ENCODE peak calls at places on chromosome 11, in five cellular contexts. X is choroid plexus epithelial cell, Y is activated T-cell treated with anti-CD3 and anti-CD28 coated beads for 4 hours, B is neural progenitor cell, U is head of caudate nucleus. N is an unnamed sample.

GRCh38 chr11:8032576-8033311 is 45.6 kb downstream of the EIF3F start:
- DNase-seq in U (no peak), B (no peak), Y (no peak), X (no peak), N (no peak)

GRCh38 chr11:64058494-64058893 is 22.8 kb downstream of the FLRT1 start:
- DNase-seq in X (no peak), B (no peak), Y (no peak), U (peak; percentile 53), N (peak; percentile 46)

GRCh38 chr11:19739872-19740271 is 27.2 kb downstream of the NAV2 start:
- DNase-seq in U (peak; percentile 49), B (peak; percentile 66), Y (no peak), X (peak; percentile 31), N (no peak)

GRCh38 chr11:67389477-67389876 is 2.3 kb upstream of the RAD9A start:
- DNase-seq in Y (peak; percentile 56), U (no peak), B (peak; percentile 66), X (no peak), N (peak; percentile 50)

GRCh38 chr11:12993626-12994025 is 15.5 kb upstream of the RASSF10 start:
- DNase-seq in X (no peak), U (no peak), B (no peak), Y (no peak), N (no peak)

GRCh38 chr11:11356842-11357241 is 3.8 kb upstream of the CSNK2A3 start:
- DNase-seq in X (no peak), B (no peak), U (no peak), Y (no peak), N (no peak)

GRCh38 chr11:16738949-16739262 is 459 bp downstream of the C11orf58 start:
- DNase-seq in X (no peak), B (no peak), U (no peak), Y (no peak), N (no peak)

GRCh38 chr11:112499153-112499907 is 238.7 kb upstream of the PLET1 start:
- DNase-seq in B (peak; percentile 33), X (no peak), Y (no peak), U (no peak), N (no peak)

GRCh38 chr11:105923814-105924213 is 98.2 kb downstream of the MSANTD4 start:
- DNase-seq in B (no peak), U (no peak), Y (no peak), X (peak; percentile 70), N (peak; percentile 64)

GRCh38 chr11:120682866-120683265 is 171.3 kb downstream of the GRIK4 start:
- DNase-seq in U (no peak), X (no peak), Y (no peak), B (no peak), N (peak; percentile 43)

GRCh38 chr11:115437902-115438575 is 66.2 kb downstream of the CADM1 start:
- DNase-seq in X (no peak), U (no peak), Y (no peak), B (no peak), N (no peak)

GRCh38 chr11:28756977-28757376 is 648.8 kb downstream of the METTL15 start:
- DNase-seq in Y (no peak), B (no peak), X (peak; percentile 69), U (no peak), N (peak; percentile 86)

GRCh38 chr11:84825140-84825539 is 802.0 kb downstream of the DLG2 start:
- DNase-seq in U (no peak), X (peak; percentile 14), Y (no peak), B (no peak), N (no peak)

GRCh38 chr11:36713715-36714114 is 115.7 kb upstream of the RAG2 start:
- DNase-seq in Y (no peak), B (no peak), X (no peak), U (no peak), N (no peak)

GRCh38 chr11:9765320-9766101 is 101.6 kb downstream of the SWAP70 start:
- DNase-seq in Y (no peak), U (no peak), B (peak; percentile 25), X (peak; percentile 99), N (peak; percentile 88)

GRCh38 chr11:84722583-84723108 is 904.5 kb downstream of the DLG2 start:
- DNase-seq in B (peak; percentile 69), Y (no peak), X (no peak), U (no peak), N (no peak)

GRCh38 chr11:71256080-71256479 is 3.7 kb upstream of the SHANK2 start:
- DNase-seq in B (no peak), U (no peak), Y (no peak), X (no peak), N (no peak)

GRCh38 chr11:76666408-76666807 is 4.1 kb downstream of the LRRC32 start:
- DNase-seq in B (peak; percentile 74), Y (no peak), U (no peak), X (peak; percentile 56), N (peak; percentile 67)

GRCh38 chr11:117221775-117222517 is 9.9 kb downstream of the PCSK7 start:
- DNase-seq in Y (no peak), U (no peak), X (peak; percentile 62), B (no peak), N (peak; percentile 57)

GRCh38 chr11:65692367-65692766 is 19.7 kb upstream of the KAT5 start:
- DNase-seq in Y (no peak), U (no peak), X (no peak), B (no peak), N (no peak)

GRCh38 chr11:125224391-125225015 is 60.0 kb downstream of the PKNOX2 start:
- DNase-seq in X (peak; percentile 65), U (no peak), B (peak; percentile 43), Y (no peak), N (peak; percentile 39)

GRCh38 chr11:110123003-110123402 is 29.8 kb downstream of the ZC3H12C start:
- DNase-seq in Y (no peak), X (peak; percentile 93), U (no peak), B (no peak), N (peak; percentile 73)

GRCh38 chr11:62770778-62771143 is 435 bp upstream of the TAF6L start:
- DNase-seq in U (peak; percentile 48), Y (no peak), B (no peak), X (peak; percentile 40), N (no peak)

N was measured in astrocyte of the hippocampus.